ENCODE peak calls at places on chromosomes 3 and 15, in seven cellular contexts. G, H, U, T, C, W and Q are unnamed samples. For H3K4me1, the result is how much of the 10 kb centered on the place peaks cover.

GRCh38 chr3:177320765-177321247 is 123.5 kb upstream of the TBL1XR1 start:
- DNase-seq in H (peak), W (no peak), U (no peak), T (no peak), G (no peak), C (no peak), Q (no peak)

GRCh38 chr15:28147827-28148226 is 48.7 kb upstream of the OCA2 start:
- DNase-seq in U (no peak), C (no peak), G (no peak), T (no peak), W (no peak), H (no peak), Q (no peak)

GRCh38 chr3:25423780-25424179 is 4.3 kb upstream of the RARB start:
- DNase-seq in W (peak), H (no peak), C (no peak), U (no peak), T (no peak), G (no peak), Q (no peak)

GRCh38 chr15:51076142-51076897 is 18.4 kb downstream of the TNFAIP8L3 start:
- DNase-seq in C (no peak), T (no peak), G (no peak), U (no peak), H (no peak), W (no peak), Q (no peak)

GRCh38 chr3:45923755-45924154 is 19.5 kb upstream of the CXCR6 start:
- DNase-seq in T (no peak), C (no peak), H (no peak), W (no peak), G (no peak), U (no peak), Q (no peak)

GRCh38 chr3:112685435-112685834 is 44.5 kb upstream of the CCDC80 start:
- DNase-seq in C (no peak), H (no peak), T (no peak), W (no peak), G (no peak), U (no peak), Q (peak)

GRCh38 chr3:129663045-129663446 is 56.6 kb upstream of the PLXND1 start:
- DNase-seq in T (no peak), W (peak), G (no peak), U (no peak), C (no peak), H (no peak), Q (no peak)

GRCh38 chr3:182007441-182007840 is 295.7 kb downstream of the SOX2 start:
- DNase-seq in H (no peak), W (no peak), T (no peak), C (no peak), U (no peak), G (no peak), Q (no peak)

GRCh38 chr3:127815641-127816605 is 6.4 kb downstream of the MGLL start:
- DNase-seq in G (no peak), U (no peak), T (no peak), H (no peak), C (no peak), W (no peak), Q (no peak)

GRCh38 chr3:124078978-124079911 is 87.3 kb upstream of the ROPN1 start:
- DNase-seq in H (peak), G (no peak), W (peak), C (no peak), T (no peak), U (no peak), Q (peak)
- H3K4me1 ChIP-seq in H (under half), G (under half), W (under half), C (under half), T (under half), U (under half), Q (under half)

DNA sequence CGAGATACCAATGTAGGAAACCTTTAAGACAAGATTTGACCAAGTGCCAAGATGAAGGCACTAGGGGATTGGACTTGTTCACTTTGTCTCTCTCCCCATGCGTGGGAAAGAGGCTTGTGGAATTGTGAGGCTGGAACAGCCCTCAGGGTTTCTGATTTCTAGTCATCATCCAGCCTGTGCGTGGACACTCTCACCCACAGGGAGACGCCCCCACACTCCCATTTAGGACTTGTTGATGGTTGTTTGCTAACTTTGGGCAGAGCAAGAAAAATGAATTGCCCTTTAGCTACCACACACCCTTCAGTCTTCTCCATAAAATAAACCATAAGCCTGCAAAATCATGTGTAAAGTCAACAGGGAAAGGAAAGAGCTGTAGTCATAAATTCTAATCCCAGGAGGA is 18.4 kb downstream of the ACKR2 start:
- DNase-seq in U (no peak), W (no peak), G (no peak), T (no peak), H (no peak), C (no peak), Q (no peak)
- H3K4me3 ChIP-seq in U (no peak), W (no peak), G (no peak), T (no peak), H (no peak), C (no peak), Q (no peak)

DNA sequence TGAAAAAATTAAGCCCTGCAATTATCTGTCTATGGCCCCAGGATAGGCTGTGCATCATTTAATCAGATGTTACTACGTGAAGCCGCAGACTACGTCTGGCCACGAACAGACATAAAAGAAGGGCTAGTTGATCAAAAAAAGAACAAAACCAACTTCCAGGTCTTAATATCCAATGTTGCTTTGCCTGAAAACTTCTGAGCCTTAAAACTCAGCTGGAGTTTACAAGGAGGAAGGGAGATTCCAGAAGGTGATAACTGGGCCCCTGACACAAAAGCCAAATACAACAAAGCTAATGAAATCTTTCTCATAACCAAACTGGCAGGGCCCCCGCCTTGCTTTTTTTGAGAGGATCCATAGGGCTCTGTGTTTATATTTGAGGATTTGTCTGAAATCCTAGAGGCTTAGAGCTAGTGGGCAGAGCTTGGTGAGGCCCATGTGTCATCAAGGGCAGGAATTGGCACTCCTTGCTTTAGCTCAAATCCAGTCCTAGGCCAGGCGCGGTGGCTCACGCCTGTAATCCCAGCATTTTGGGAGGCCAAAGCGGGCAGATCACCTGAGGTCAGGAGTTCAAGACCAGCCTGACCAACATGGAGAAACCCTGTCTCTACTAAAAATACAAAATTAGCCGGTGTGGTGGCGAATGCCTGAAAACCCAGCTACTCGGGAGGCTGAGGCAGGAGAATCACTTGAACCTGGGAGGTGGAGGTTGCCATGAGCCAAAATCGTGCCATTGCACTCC is 111.6 kb upstream of the TRPM1 start:
- DNase-seq in H (no peak), C (no peak), T (no peak), U (no peak), W (no peak), G (no peak), Q (peak)
- H3K4me1 ChIP-seq in H (under half), C (under half), T (under half), U (under half), W (under half), G (under half), Q (under half)

DNA sequence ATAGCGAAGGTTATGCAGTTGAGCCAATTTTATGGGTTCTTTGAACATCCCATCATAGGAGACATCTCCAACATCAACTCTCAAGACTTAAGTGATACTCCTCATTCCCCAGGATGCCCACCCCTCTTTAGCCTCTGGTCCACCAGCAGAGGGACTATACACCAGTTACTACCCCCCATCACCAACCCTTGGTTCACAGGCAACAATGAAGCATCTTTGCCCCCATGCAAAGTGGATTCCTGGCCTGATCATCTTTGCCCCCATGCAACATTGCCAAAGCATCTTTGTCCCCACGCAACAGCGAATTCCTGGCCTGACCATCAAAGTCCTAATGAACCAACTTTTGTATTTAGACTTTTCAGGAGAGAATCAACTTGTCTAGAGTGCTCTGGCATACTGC is 19.1 kb downstream of the GPR15 start:
- DNase-seq in H (no peak), C (no peak), U (no peak), G (no peak), T (no peak), W (no peak), Q (no peak)
- H3K4me3 ChIP-seq in H (no peak), C (no peak), U (no peak), G (no peak), T (no peak), W (no peak), Q (no peak)

DNA sequence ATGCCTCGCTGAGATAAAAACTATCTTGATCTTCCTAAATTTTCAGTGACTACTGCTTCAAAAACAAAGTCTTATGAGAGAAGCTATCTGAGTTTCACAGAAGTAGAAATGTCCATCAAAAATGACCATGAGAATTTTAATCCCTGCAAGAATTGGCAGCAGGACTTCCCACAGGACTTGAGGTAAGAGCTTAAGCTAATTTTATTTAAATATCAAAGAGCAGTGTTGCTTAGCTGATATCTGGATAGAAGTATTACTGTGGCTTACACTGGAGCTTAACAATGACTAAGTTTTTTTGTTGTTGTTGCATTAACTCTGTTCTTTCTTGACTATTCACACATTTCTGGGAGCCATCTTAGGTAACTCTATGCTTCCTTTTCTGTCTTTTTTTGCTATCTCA is 60.8 kb upstream of the EPHA3 start:
- DNase-seq in G (no peak), C (no peak), W (no peak), T (no peak), U (no peak), H (no peak), Q (no peak)
- H3K4me1 ChIP-seq in G (under half), C (under half), W (under half), T (under half), U (under half), H (under half), Q (under half)